ENCODE peak calls at places on chromosomes 5 and 9, in eight cellular contexts. K is non-pigmented ciliary epithelial cell; I is activated T-cell treated with anti-CD3 and anti-CD28 coated beads, Interleukin-2, amount 50 U/mL, for 72 hours; Q is T-helper 2 cell; B is cardiac fibroblast; X is adrenal gland; Y is iPS-NIHi11; V is stimulated activated CD4-positive, alpha-beta T cell treated with anti-CD3 and anti-CD28 coated beads, Interleukin-12 subunit alpha, Interleukin-12 subunit beta, amount 100 ng/mL, for 24 hours. E is an unnamed sample.

GRCh38 chr5:15571618-15572017 is 71.6 kb downstream of the FBXL7 start:
- DNase-seq in K (no peak), I (no peak), Q (no peak), B (no peak), X (no peak), Y (no peak), V (no peak), E (no peak)

GRCh38 chr9:135479469-135480052 is at the start of gene PPP1R26:
- DNase-seq in K (no peak), I (no peak), Q (no peak), B (no peak), X (no peak), Y (peak), V (no peak), E (no peak)

GRCh38 chr5:1801061-1801953 is at the start of gene NDUFS6:
- DNase-seq in K (no peak), I (peak), Q (peak), B (peak), X (peak), Y (peak), V (peak), E (peak)

GRCh38 chr5:74765201-74765600 is 1.7 kb downstream of the GFM2 start:
- DNase-seq in K (no peak), I (no peak), Q (no peak), B (peak), X (no peak), Y (no peak), V (no peak), E (no peak)

GRCh38 chr5:102798103-102798502 is 43.0 kb downstream of the PAM start:
- DNase-seq in K (no peak), I (no peak), Q (no peak), B (no peak), X (no peak), Y (no peak), V (no peak), E (no peak)

GRCh38 chr5:129460121-129460950 is at the start of gene ADAMTS19:
- DNase-seq in K (no peak), I (peak), Q (no peak), B (peak), X (no peak), Y (peak), V (no peak), E (peak)

GRCh38 chr5:89117131-89117644 is 234.2 kb upstream of the MEF2C start:
- DNase-seq in K (no peak), I (no peak), Q (no peak), B (peak), X (no peak), Y (no peak), V (no peak), E (no peak)

GRCh38 chr9:137878146-137878941 is 762 bp downstream of the CACNA1B start:
- DNase-seq in K (no peak), I (peak), Q (no peak), B (peak), X (no peak), Y (peak), V (peak), E (peak)

GRCh38 chr5:65198777-65199120 is 283.0 kb downstream of the ADAMTS6 start:
- DNase-seq in K (peak), I (no peak), Q (no peak), B (peak), X (no peak), Y (no peak), V (no peak), E (no peak)

GRCh38 chr5:1789838-1790462 is 9.7 kb downstream of the MRPL36 start:
- DNase-seq in K (peak), I (no peak), Q (no peak), B (peak), X (no peak), Y (no peak), V (no peak), E (no peak)

GRCh38 chr5:150022163-150022540 is 21.6 kb downstream of the HMGXB3 start:
- DNase-seq in K (peak), I (no peak), Q (no peak), B (peak), X (peak), Y (no peak), V (no peak), E (no peak)

GRCh38 chr5:149640350-149640999 is 59.2 kb downstream of the ARHGEF37 start:
- DNase-seq in K (no peak), I (no peak), Q (no peak), B (no peak), X (no peak), Y (no peak), V (no peak), E (no peak)

GRCh38 chr5:83093692-83094091 is 16.3 kb downstream of the XRCC4 start:
- DNase-seq in K (no peak), I (no peak), Q (no peak), B (no peak), X (no peak), Y (no peak), V (no peak), E (no peak)

GRCh38 chr9:95874989-95875304 is 544 bp upstream of the ERCC6L2 start:
- DNase-seq in K (no peak), I (peak), Q (peak), B (peak), X (peak), Y (peak), V (peak), E (peak)

E was measured in ecto neural progenitor cell.